ENCODE peak calls at places on chromosomes 2 and 18, in five cellular contexts. K is activated CD4-positive, alpha-beta memory T cell treated with anti-CD3 and anti-CD28 coated beads for 36 hours; J is AG09319; E is neural crest cell; Y is T-helper 2 cell. Q is an unnamed sample.

GRCh38 chr2:63257473-63257872 is 206.8 kb downstream of the OTX1 start:
- DNase-seq in J (no peak), K (no peak), Y (peak), E (no peak), Q (no peak)

GRCh38 chr18:31558567-31558966 is 33.1 kb upstream of the TTR start:
- DNase-seq in K (no peak), E (no peak), J (no peak), Y (no peak), Q (no peak)

GRCh38 chr2:111679202-111679601 is 204.8 kb downstream of the ANAPC1 start:
- DNase-seq in E (no peak), K (no peak), Y (no peak), J (no peak), Q (no peak)

GRCh38 chr2:120352701-120353590 is 7.0 kb downstream of the INHBB start:
- DNase-seq in J (no peak), K (no peak), Y (no peak), E (no peak), Q (no peak)

GRCh38 chr2:6986251-6986893 is 69.2 kb downstream of the RNF144A start:
- DNase-seq in Y (no peak), K (no peak), E (peak), J (no peak), Q (no peak)

GRCh38 chr2:241852116-241852980 is 6.3 kb downstream of the PDCD1 start:
- DNase-seq in K (peak), J (no peak), E (no peak), Y (no peak), Q (no peak)

GRCh38 chr2:2328847-2329246 is 2.2 kb downstream of the MYT1L start:
- DNase-seq in Y (no peak), K (peak), J (no peak), E (peak), Q (no peak)

GRCh38 chr2:18062892-18063291 is 184.4 kb downstream of the KCNS3 start:
- DNase-seq in J (no peak), E (no peak), Y (no peak), K (no peak), Q (no peak)

GRCh38 chr2:58376592-58376991 is 135.5 kb upstream of the FANCL start:
- DNase-seq in Y (no peak), K (no peak), E (no peak), J (no peak), Q (no peak)

GRCh38 chr2:25169073-25169470 is 692 bp upstream of the POMC start:
- DNase-seq in K (no peak), Y (no peak), J (no peak), E (no peak), Q (no peak)

GRCh38 chr18:78506031-78506461 is 473.6 kb upstream of the SALL3 start:
- DNase-seq in Y (no peak), E (peak), K (no peak), J (no peak), Q (no peak)

GRCh38 chr2:1758112-1758630 is 13.9 kb upstream of the PXDN start:
- DNase-seq in K (no peak), Y (no peak), E (no peak), J (no peak), Q (no peak)

GRCh38 chr2:20882466-20883170 is 59.7 kb upstream of the LDAH start:
- DNase-seq in K (no peak), J (no peak), E (no peak), Y (no peak), Q (no peak)

GRCh38 chr2:203675086-203675485 is 31.4 kb upstream of the CD28 start:
- DNase-seq in J (no peak), Y (no peak), K (no peak), E (no peak), Q (no peak)

GRCh38 chr18:9663377-9663776 is 44.7 kb upstream of the RAB31 start:
- DNase-seq in J (no peak), K (no peak), E (no peak), Y (no peak), Q (no peak)

GRCh38 chr2:127051116-127051779 is 55.7 kb downstream of the BIN1 start:
- DNase-seq in K (no peak), E (no peak), Y (no peak), J (no peak), Q (no peak)

GRCh38 chr2:209629622-209630021 is 142.0 kb upstream of the UNC80 start:
- DNase-seq in K (no peak), J (no peak), Y (no peak), E (no peak), Q (no peak)

GRCh38 chr2:189609853-189610252 is 29.3 kb upstream of the SLC40A1 start:
- DNase-seq in E (no peak), J (no peak), K (no peak), Y (no peak), Q (no peak)

GRCh38 chr2:14257801-14258507 is 374.6 kb upstream of the LRATD1 start:
- DNase-seq in K (no peak), J (no peak), E (no peak), Y (no peak), Q (no peak)

GRCh38 chr18:32803571-32803970 is 30.7 kb upstream of the KLHL14 start:
- DNase-seq in E (peak), K (no peak), Y (no peak), J (no peak), Q (no peak)

GRCh38 chr2:190684941-190685340 is 36.1 kb downstream of the NAB1 start:
- DNase-seq in K (no peak), Y (no peak), E (no peak), J (no peak), Q (no peak)

GRCh38 chr18:44770641-44771040 is 90.0 kb downstream of the SETBP1 start:
- DNase-seq in K (no peak), E (no peak), J (no peak), Y (no peak), Q (no peak)

Q was measured in AG09309.